ENCODE peak calls at places on chromosomes 12 and 14, in four cellular contexts. One of them, this sample, is unnamed.

GRCh38 chr14:76774471-76775158 is 13.3 kb downstream of the VASH1 start:
- DNase-seq in GM12878: no peak
- DNase-seq in K562: no peak
- DNase-seq in HepG2: no peak
- DNase-seq in this sample: no peak

GRCh38 chr12:102543494-102543893 is 63.1 kb upstream of the IGF1 start:
- DNase-seq in K562: peak
- DNase-seq in HepG2: no peak
- DNase-seq in GM12878: no peak
- DNase-seq in this sample: no peak

GRCh38 chr12:26185532-26186320 is 9.6 kb upstream of the SSPN start:
- DNase-seq in K562: no peak
- DNase-seq in HepG2: no peak
- DNase-seq in GM12878: no peak
- DNase-seq in this sample: no peak

GRCh38 chr14:103428732-103429556 is 43.7 kb downstream of the MARK3 start:
- DNase-seq in K562: no peak
- DNase-seq in GM12878: no peak
- DNase-seq in HepG2: no peak
- DNase-seq in this sample: no peak

GRCh38 chr14:91396959-91397815 is 20.4 kb downstream of the CCDC88C start:
- DNase-seq in K562: peak
- DNase-seq in HepG2: no peak
- DNase-seq in GM12878: no peak
- DNase-seq in this sample: peak

GRCh38 chr12:42790761-42791151 is 201.2 kb upstream of the PRICKLE1 start:
- DNase-seq in GM12878: no peak
- DNase-seq in K562: peak
- DNase-seq in HepG2: no peak
- DNase-seq in this sample: no peak

GRCh38 chr14:104427126-104427851 is 152.3 kb upstream of the C14orf180 start:
- DNase-seq in HepG2: no peak
- DNase-seq in GM12878: no peak
- DNase-seq in K562: no peak
- DNase-seq in this sample: no peak

GRCh38 chr12:92208613-92209121 is 63.0 kb upstream of the BTG1 start:
- DNase-seq in GM12878: peak
- DNase-seq in HepG2: no peak
- DNase-seq in K562: peak
- DNase-seq in this sample: no peak

GRCh38 chr12:27511723-27512045 is 12.3 kb upstream of the PPFIBP1 start:
- DNase-seq in K562: no peak
- DNase-seq in HepG2: no peak
- DNase-seq in GM12878: no peak
- DNase-seq in this sample: no peak

GRCh38 chr12:110039085-110039807 is 9.1 kb downstream of the C12orf76 start:
- DNase-seq in GM12878: no peak
- DNase-seq in HepG2: peak
- DNase-seq in K562: peak
- DNase-seq in this sample: no peak

GRCh38 chr12:26195641-26196423 is 459 bp downstream of the SSPN start:
- DNase-seq in K562: no peak
- DNase-seq in HepG2: no peak
- DNase-seq in GM12878: no peak
- DNase-seq in this sample: peak

GRCh38 chr12:74941678-74942077 is 268.0 kb downstream of the KCNC2 start:
- DNase-seq in HepG2: no peak
- DNase-seq in K562: no peak
- DNase-seq in GM12878: no peak
- DNase-seq in this sample: no peak

GRCh38 chr12:123223241-123223668 is 9.7 kb downstream of the MPHOSPH9 start:
- DNase-seq in K562: no peak
- DNase-seq in HepG2: no peak
- DNase-seq in GM12878: no peak
- DNase-seq in this sample: no peak

GRCh38 chr12:65818454-65819382 is 5.6 kb upstream of the HMGA2 start:
- DNase-seq in K562: no peak
- DNase-seq in GM12878: no peak
- DNase-seq in HepG2: no peak
- DNase-seq in this sample: no peak

GRCh38 chr12:127179199-127179598 is 1087.8 kb upstream of the TMEM132C start:
- DNase-seq in HepG2: no peak
- DNase-seq in GM12878: no peak
- DNase-seq in K562: no peak
- DNase-seq in this sample: no peak

GRCh38 chr14:39023939-39024871 is 78.8 kb downstream of the SEC23A start:
- DNase-seq in K562: no peak
- DNase-seq in HepG2: peak
- DNase-seq in GM12878: no peak
- DNase-seq in this sample: no peak

GRCh38 chr14:68792830-68793733 is at the start of gene ZFP36L1:
- DNase-seq in HepG2: peak
- DNase-seq in K562: peak
- DNase-seq in GM12878: peak
- DNase-seq in this sample: peak

GRCh38 chr12:103645202-103645601 is 58.1 kb downstream of the STAB2 start:
- DNase-seq in HepG2: no peak
- DNase-seq in GM12878: no peak
- DNase-seq in K562: no peak
- DNase-seq in this sample: no peak

GRCh38 chr14:71890541-71890940 is 41.7 kb upstream of the RGS6 start:
- DNase-seq in GM12878: no peak
- DNase-seq in HepG2: no peak
- DNase-seq in K562: no peak
- DNase-seq in this sample: no peak

GRCh38 chr12:125540580-125541204 is 475.5 kb downstream of the AACS start:
- DNase-seq in K562: no peak
- DNase-seq in GM12878: no peak
- DNase-seq in HepG2: no peak
- DNase-seq in this sample: no peak

GRCh38 chr14:83548061-83548839 is 1981.7 kb upstream of the FLRT2 start:
- DNase-seq in GM12878: no peak
- DNase-seq in K562: no peak
- DNase-seq in HepG2: no peak
- DNase-seq in this sample: no peak

GRCh38 chr12:48640428-48640827 is 41.6 kb downstream of the KANSL2 start:
- DNase-seq in HepG2: no peak
- DNase-seq in GM12878: no peak
- DNase-seq in K562: peak
- DNase-seq in this sample: no peak

GRCh38 chr12:96141216-96141944 is 52.8 kb upstream of the ELK3 start:
- DNase-seq in HepG2: peak
- DNase-seq in GM12878: no peak
- DNase-seq in K562: peak
- DNase-seq in this sample: no peak

DNA sequence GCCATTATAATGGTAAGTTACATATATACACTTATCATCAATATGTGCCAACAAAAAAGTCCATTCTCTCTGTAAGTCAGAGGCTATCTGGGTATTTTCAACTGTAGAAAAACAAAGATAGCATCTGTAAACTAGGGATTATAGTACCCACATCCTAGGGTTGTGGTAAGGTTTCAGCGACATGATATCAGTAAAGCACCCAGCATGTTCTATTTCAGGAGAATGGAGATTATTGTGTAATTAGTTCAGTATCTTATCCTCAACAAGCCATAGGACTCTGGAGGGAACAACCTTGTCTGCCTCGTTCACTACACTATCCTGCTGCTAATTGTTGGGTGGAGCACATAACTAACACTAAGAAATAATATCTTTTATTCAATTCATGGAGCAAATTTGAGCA is 19.7 kb upstream of the CKAP4 start:
- DNase-seq in GM12878: no peak
- DNase-seq in K562: no peak
- DNase-seq in HepG2: no peak
- DNase-seq in this sample: no peak
- TF ChIP-seq CBFB in GM12878: no peak
- TF ChIP-seq CBFB in K562: no peak
- TF ChIP-seq CBFB in HepG2: no peak
- TF ChIP-seq CBFB in this sample: no peak

GRCh38 chr12:133058203-133059125 is 21.2 kb downstream of the ZNF84 start:
- DNase-seq in K562: no peak
- DNase-seq in GM12878: no peak
- DNase-seq in HepG2: no peak
- DNase-seq in this sample: no peak
- TF ChIP-seq CBFB in K562: no peak
- TF ChIP-seq CBFB in GM12878: no peak
- TF ChIP-seq CBFB in HepG2: no peak
- TF ChIP-seq CBFB in this sample: no peak

DNA sequence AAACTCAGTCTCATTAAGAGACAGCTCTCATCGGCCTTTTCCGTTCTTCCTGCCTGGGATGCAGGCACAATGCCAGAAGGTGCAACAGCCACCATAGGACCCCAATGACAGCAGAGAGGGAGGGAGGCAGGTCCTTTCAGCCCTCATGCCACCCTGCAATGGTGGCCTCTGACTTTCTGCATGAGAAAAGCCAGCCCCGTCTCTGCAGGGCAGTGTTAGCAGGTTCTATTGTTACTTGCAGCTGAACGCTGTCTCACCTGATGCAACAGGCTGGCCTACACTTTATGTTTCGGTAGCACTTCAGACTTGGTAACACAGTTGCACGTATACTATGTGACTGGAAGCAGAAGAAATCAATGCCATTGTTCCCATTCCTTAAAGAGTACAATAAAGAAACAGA is 102.3 kb downstream of the RIMBP2 start:
- DNase-seq in K562: no peak
- DNase-seq in HepG2: no peak
- DNase-seq in GM12878: no peak
- DNase-seq in this sample: no peak
- TF ChIP-seq CBFB in K562: no peak
- TF ChIP-seq CBFB in HepG2: no peak
- TF ChIP-seq CBFB in GM12878: no peak
- TF ChIP-seq CBFB in this sample: no peak

GRCh38 chr14:99174081-99174851 is 97.7 kb downstream of the BCL11B start:
- DNase-seq in GM12878: no peak
- DNase-seq in HepG2: no peak
- DNase-seq in K562: no peak
- DNase-seq in this sample: peak
- TF ChIP-seq CBFB in GM12878: no peak
- TF ChIP-seq CBFB in HepG2: no peak
- TF ChIP-seq CBFB in K562: no peak
- TF ChIP-seq CBFB in this sample: no peak

GRCh38 chr14:74275265-74275841 is 27.4 kb downstream of the ABCD4 start:
- DNase-seq in HepG2: no peak
- DNase-seq in K562: peak
- DNase-seq in GM12878: no peak
- DNase-seq in this sample: no peak
- TF ChIP-seq CBFB in HepG2: no peak
- TF ChIP-seq CBFB in K562: no peak
- TF ChIP-seq CBFB in GM12878: no peak
- TF ChIP-seq CBFB in this sample: no peak

DNA sequence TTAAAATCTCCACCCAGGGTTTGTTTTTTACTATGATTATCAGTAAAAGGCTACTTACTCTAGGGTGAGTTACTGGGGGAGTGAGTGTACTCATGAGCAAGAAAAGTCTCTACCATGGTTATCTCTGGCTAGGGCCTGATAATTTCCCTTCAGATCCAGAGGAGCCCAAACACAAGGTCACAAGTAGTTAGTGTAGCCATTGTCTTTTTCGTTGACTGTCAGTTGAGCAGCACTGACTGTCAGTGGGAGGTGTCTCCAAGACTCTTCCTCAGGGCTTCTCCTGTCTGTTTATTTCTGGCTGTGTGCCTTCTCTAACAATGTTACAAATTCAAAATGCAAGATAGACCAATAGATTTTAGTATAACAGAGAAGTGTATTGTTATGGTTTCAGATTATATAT is 181.2 kb upstream of the MIS18BP1 start:
- DNase-seq in K562: no peak
- DNase-seq in GM12878: no peak
- DNase-seq in HepG2: no peak
- DNase-seq in this sample: no peak
- TF ChIP-seq CBFB in K562: no peak
- TF ChIP-seq CBFB in GM12878: no peak
- TF ChIP-seq CBFB in HepG2: no peak
- TF ChIP-seq CBFB in this sample: no peak

GRCh38 chr14:75554482-75554881 is 23.9 kb upstream of the FLVCR2 start:
- DNase-seq in GM12878: no peak
- DNase-seq in HepG2: no peak
- DNase-seq in K562: no peak
- DNase-seq in this sample: no peak
- TF ChIP-seq CBFB in GM12878: no peak
- TF ChIP-seq CBFB in HepG2: no peak
- TF ChIP-seq CBFB in K562: no peak
- TF ChIP-seq CBFB in this sample: no peak

GRCh38 chr12:29148958-29149690 is at the start of gene FAR2:
- DNase-seq in GM12878: no peak
- DNase-seq in K562: peak
- DNase-seq in HepG2: no peak
- DNase-seq in this sample: peak

GRCh38 chr12:29148065-29148957 is 767 bp upstream of the FAR2 start:
- DNase-seq in GM12878: no peak
- DNase-seq in HepG2: no peak
- DNase-seq in K562: peak
- DNase-seq in this sample: peak

GRCh38 chr12:29149691-29150382 is 759 bp downstream of the FAR2 start:
- DNase-seq in HepG2: no peak
- DNase-seq in K562: peak
- DNase-seq in GM12878: no peak
- DNase-seq in this sample: peak

GRCh38 chr12:29146201-29146600 is 2.9 kb upstream of the FAR2 start:
- DNase-seq in K562: peak
- DNase-seq in GM12878: no peak
- DNase-seq in HepG2: no peak
- DNase-seq in this sample: no peak

GRCh38 chr12:29145372-29146170 is 3.5 kb upstream of the FAR2 start:
- DNase-seq in HepG2: no peak
- DNase-seq in GM12878: no peak
- DNase-seq in K562: no peak
- DNase-seq in this sample: peak
- TF ChIP-seq CBFB in HepG2: no peak
- TF ChIP-seq CBFB in GM12878: no peak
- TF ChIP-seq CBFB in K562: no peak
- TF ChIP-seq CBFB in this sample: no peak